ENCODE peak calls at places on chromosomes 3 and 15, in seven cellular contexts. H is mucosa of descending colon, D is right cardiac atrium, G is neuronal stem cell, Z is kidney, N is esophagus muscularis mucosa, P is spleen. K is an unnamed sample. For H3K4me1, the result is how much of the 10 kb centered on the place peaks cover.

GRCh38 chr3:61669676-61670299 is 108.4 kb downstream of the PTPRG start:
- DNase-seq in H (no peak), D (no peak), G (no peak), Z (no peak), N (no peak), P (no peak), K (no peak)

GRCh38 chr3:141333796-141334626 is 34.3 kb upstream of the ZBTB38 start:
- DNase-seq in H (no peak), D (no peak), G (no peak), Z (no peak), N (no peak), P (no peak), K (no peak)

GRCh38 chr3:193780810-193781472 is 187.9 kb downstream of the OPA1 start:
- DNase-seq in H (peak), D (peak), G (peak), Z (peak), N (no peak), P (peak), K (peak)

GRCh38 chr3:158167737-158168469 is 58.0 kb downstream of the RSRC1 start:
- DNase-seq in H (no peak), D (no peak), G (no peak), Z (no peak), N (no peak), P (no peak), K (no peak)

GRCh38 chr3:149706905-149707304 is 45.4 kb downstream of the COMMD2 start:
- DNase-seq in H (no peak), D (no peak), G (no peak), Z (no peak), N (no peak), P (no peak), K (no peak)

GRCh38 chr3:97200387-97200786 is 386.0 kb downstream of the EPHA6 start:
- DNase-seq in H (no peak), D (no peak), G (no peak), Z (no peak), N (no peak), P (no peak), K (no peak)

GRCh38 chr15:90367578-90367977 is 15.5 kb downstream of the ZNF774 start:
- DNase-seq in H (no peak), D (no peak), G (no peak), Z (no peak), N (no peak), P (no peak), K (no peak)

GRCh38 chr15:85702321-85703230 is 92.1 kb downstream of the KLHL25 start:
- DNase-seq in H (no peak), D (no peak), G (no peak), Z (no peak), N (no peak), P (no peak), K (no peak)

GRCh38 chr15:33149919-33150318 is 44.6 kb downstream of the FMN1 start:
- DNase-seq in H (no peak), D (no peak), G (no peak), Z (no peak), N (no peak), P (no peak), K (no peak)

GRCh38 chr3:129035360-129036233 is 25.0 kb upstream of the GP9 start:
- DNase-seq in H (peak), D (no peak), G (no peak), Z (no peak), N (no peak), P (no peak), K (no peak)

GRCh38 chr3:160569874-160570273 is 4.5 kb upstream of the KPNA4 start:
- DNase-seq in H (no peak), D (no peak), G (no peak), Z (no peak), N (no peak), P (no peak), K (no peak)

GRCh38 chr3:89234620-89235019 is 127.2 kb downstream of the EPHA3 start:
- DNase-seq in H (no peak), D (no peak), G (no peak), Z (no peak), N (no peak), P (no peak), K (no peak)

GRCh38 chr3:160106905-160107861 is 118.0 kb upstream of the C3orf80 start:
- DNase-seq in H (peak), D (no peak), G (no peak), Z (no peak), N (no peak), P (no peak), K (no peak)

DNA sequence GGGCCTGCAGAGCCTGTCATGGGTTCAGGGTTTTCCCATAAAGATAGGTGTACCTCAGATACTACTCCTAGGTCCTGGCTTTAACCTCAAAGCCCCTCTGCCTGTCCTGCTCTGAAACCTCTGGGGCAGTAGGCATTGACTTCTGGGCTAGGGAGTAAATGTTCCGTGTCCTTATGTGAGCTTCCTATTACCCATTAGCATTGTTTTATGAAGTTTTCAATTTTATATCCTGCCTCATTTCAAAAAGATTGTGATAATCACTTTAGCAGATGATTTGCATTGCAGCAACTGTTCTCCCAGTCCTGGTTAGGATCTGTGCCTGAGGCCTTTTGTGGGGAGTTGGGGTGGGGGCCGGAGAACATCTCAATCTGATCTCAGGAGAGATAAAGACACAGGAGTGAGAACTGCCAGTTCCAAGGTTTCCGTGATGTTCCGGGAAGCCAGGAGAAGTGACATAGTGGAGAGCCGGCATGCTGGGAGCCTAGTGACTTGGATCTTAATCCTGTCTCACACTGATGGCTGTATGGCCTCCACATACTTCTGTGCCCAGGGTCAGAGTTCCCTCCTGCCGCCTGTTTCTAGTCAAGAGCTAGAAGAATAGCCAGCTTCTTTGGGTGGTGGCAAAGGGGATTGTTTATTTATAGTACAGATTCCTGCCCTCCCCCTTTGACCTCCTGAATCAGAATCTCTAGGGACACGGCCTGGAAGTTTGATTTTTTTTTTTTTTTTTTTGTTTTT is 10.6 kb downstream of the TPM1 start:
- DNase-seq in H (no peak), D (peak), G (no peak), Z (peak), N (no peak), P (no peak), K (peak)
- H3K4me1 ChIP-seq in H (half or more), D (under half), G (under half), Z (half or more), N (half or more), P (under half), K (half or more)

GRCh38 chr3:190097617-190098016 is 23.1 kb downstream of the P3H2 start:
- DNase-seq in H (no peak), D (no peak), G (no peak), Z (peak), N (no peak), P (no peak), K (no peak)

GRCh38 chr3:190097025-190097424 is 23.7 kb downstream of the P3H2 start:
- DNase-seq in H (no peak), D (no peak), G (no peak), Z (no peak), N (no peak), P (no peak), K (no peak)

GRCh38 chr3:190105876-190106275 is 14.8 kb downstream of the P3H2 start:
- DNase-seq in H (no peak), D (no peak), G (no peak), Z (no peak), N (no peak), P (no peak), K (no peak)

GRCh38 chr3:190099099-190099498 is 21.6 kb downstream of the P3H2 start:
- DNase-seq in H (no peak), D (no peak), G (no peak), Z (no peak), N (no peak), P (no peak), K (no peak)

DNA sequence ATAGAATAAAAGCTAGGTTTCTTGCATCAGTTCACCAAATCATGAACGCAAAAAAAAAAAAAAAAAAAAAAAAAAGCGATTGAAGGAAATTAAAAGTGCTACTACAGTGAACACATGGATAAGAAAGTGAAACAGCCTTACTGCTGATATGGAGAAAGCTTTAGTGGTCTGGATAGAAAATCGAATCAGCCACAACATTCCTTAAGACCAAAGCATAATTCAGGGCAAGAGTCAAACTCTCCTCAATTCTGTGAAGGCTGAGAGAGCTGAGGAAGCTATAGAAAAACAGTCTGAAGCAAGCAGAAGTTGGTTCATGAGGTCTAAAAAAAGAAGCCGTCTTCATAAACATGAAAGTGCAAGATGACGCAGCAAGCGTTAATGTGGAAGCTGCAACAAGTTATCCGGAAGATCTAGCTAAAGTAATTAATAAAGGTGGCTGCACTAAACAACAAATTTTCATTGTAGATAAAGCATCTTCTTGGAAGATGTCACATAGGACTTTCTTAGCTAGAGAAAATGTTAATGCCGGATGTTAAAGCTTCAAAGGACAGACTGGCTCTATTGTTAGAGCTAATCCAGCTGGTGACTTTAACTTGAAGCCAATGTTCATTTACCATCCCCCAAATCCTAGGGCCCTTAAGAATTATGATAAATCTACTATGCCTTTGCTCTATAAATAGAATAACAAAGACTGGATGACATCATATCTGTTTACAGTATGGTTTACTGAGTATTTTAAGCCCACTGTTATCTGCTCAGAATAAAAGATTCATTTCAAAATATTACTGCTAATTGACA is 19.2 kb downstream of the P3H2 start:
- DNase-seq in H (no peak), D (no peak), G (no peak), Z (no peak), N (no peak), P (no peak), K (no peak)
- H3K4me3 ChIP-seq in H (no peak), D (peak), G (no peak), Z (peak), N (peak), P (peak), K (no peak)

DNA sequence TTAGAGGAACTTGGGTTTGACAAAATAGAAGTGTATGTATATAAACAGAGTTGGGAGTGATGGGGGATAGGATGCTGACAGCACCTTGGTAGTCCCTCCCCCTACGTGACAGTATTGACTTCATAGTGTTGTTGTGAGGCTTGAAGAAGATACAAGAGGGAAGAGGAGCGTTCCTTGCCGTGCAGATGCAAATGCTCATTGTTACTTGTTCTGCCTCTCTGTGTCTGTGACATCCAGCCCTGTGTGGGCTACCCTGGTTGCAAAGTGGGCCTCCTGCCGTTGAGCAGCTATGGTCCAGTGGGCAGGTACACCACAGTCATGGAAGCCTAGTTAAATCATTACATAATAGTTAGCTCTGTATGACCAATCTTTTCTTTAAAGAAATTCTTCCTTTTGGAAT is 45.0 kb downstream of the SMAD3 start:
- DNase-seq in H (no peak), D (no peak), G (no peak), Z (no peak), N (no peak), P (peak), K (no peak)
- H3K4me1 ChIP-seq in H (under half), D (under half), G (under half), Z (half or more), N (half or more), P (half or more), K (under half)

GRCh38 chr3:188240189-188240981 is 86.4 kb downstream of the LPP start:
- DNase-seq in H (no peak), D (no peak), G (no peak), Z (no peak), N (no peak), P (no peak), K (no peak)

GRCh38 chr3:188236241-188236640 is 82.3 kb downstream of the LPP start:
- DNase-seq in H (no peak), D (no peak), G (no peak), Z (no peak), N (peak), P (no peak), K (no peak)

GRCh38 chr3:188239577-188239976 is 85.6 kb downstream of the LPP start:
- DNase-seq in H (no peak), D (no peak), G (no peak), Z (no peak), N (no peak), P (no peak), K (no peak)

GRCh38 chr3:188241072-188241471 is 87.1 kb downstream of the LPP start:
- DNase-seq in H (no peak), D (peak), G (no peak), Z (peak), N (no peak), P (no peak), K (peak)

DNA sequence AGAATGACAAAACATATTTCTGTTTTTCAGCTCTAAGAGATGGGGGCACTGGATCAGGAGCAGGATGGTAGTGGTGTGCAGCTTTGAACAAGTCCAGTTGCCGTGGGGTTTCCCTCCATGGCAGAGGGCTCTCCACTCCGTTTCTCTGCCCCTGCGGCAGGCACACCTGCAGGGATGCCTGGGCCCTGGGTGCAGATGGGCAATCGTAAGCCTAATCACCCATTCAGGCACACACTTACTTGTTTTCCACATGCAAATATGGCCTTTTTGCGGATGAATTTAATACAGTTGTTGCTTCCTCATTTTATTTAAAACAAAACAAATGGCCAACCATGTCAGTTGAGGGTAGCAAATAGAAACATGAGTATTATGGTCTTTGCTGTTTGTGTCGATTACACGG is 85.1 kb downstream of the LPP start:
- DNase-seq in H (no peak), D (no peak), G (no peak), Z (no peak), N (no peak), P (no peak), K (no peak)
- H3K4me3 ChIP-seq in H (no peak), D (no peak), G (no peak), Z (no peak), N (no peak), P (no peak), K (no peak)

GRCh38 chr3:3157484-3157883 is 22.0 kb downstream of the CRBN start:
- DNase-seq in H (no peak), D (no peak), G (no peak), Z (no peak), N (no peak), P (no peak), K (no peak)

GRCh38 chr3:3154879-3155610 is 24.4 kb downstream of the CRBN start:
- DNase-seq in H (no peak), D (no peak), G (no peak), Z (no peak), N (no peak), P (no peak), K (no peak)

GRCh38 chr3:3145831-3146230 is 19.1 kb downstream of the TRNT1 start:
- DNase-seq in H (no peak), D (no peak), G (no peak), Z (no peak), N (no peak), P (no peak), K (no peak)

GRCh38 chr3:3151513-3151912 is 24.8 kb downstream of the TRNT1 start:
- DNase-seq in H (no peak), D (no peak), G (no peak), Z (no peak), N (no peak), P (no peak), K (no peak)
- H3K4me1 ChIP-seq in H (under half), D (under half), G (under half), Z (under half), N (under half), P (under half), K (under half)